ENCODE peak calls at places on chromosome 4, in seven cellular contexts. U is SK-N-SH, F is HCT116, W is NT2/D1, K is GM12878, L is HepG2, B is K562. X is an unnamed sample.

GRCh38 chr4:93671093-93671492 is 157.5 kb upstream of the ATOH1 start:
- DNase-seq in U (no peak), F (no peak), W (no peak), K (no peak), L (no peak), B (no peak), X (no peak)

GRCh38 chr4:20592666-20593065 is 107.6 kb upstream of the PACRGL start:
- DNase-seq in U (no peak), F (no peak), W (no peak), K (no peak), L (no peak), B (no peak), X (no peak)

GRCh38 chr4:163922302-163922701 is 427.8 kb downstream of the TMA16 start:
- DNase-seq in U (no peak), F (no peak), W (no peak), K (no peak), L (no peak), B (no peak), X (no peak)

GRCh38 chr4:114383721-114384120 is 214.9 kb upstream of the UGT8 start:
- DNase-seq in U (no peak), F (peak), W (no peak), K (no peak), L (no peak), B (no peak), X (no peak)

GRCh38 chr4:123547167-123547817 is 150.7 kb downstream of the SPRY1 start:
- DNase-seq in U (no peak), F (no peak), W (no peak), K (no peak), L (no peak), B (peak), X (peak)

GRCh38 chr4:13580018-13580417 is 35.7 kb upstream of the NKX3-2 start:
- DNase-seq in U (no peak), F (no peak), W (no peak), K (no peak), L (no peak), B (no peak), X (no peak)

GRCh38 chr4:72568959-72569718 is at the start of gene ADAMTS3:
- DNase-seq in U (peak), F (no peak), W (peak), K (no peak), L (no peak), B (peak), X (peak)

GRCh38 chr4:185738038-185738552 is 73.9 kb downstream of the SORBS2 start:
- DNase-seq in U (no peak), F (no peak), W (no peak), K (no peak), L (no peak), B (no peak), X (no peak)

GRCh38 chr4:125983168-125983567 is 668.4 kb downstream of the FAT4 start:
- DNase-seq in U (no peak), F (no peak), W (no peak), K (no peak), L (no peak), B (no peak), X (no peak)

GRCh38 chr4:176964116-176964691 is 171.5 kb upstream of the VEGFC start:
- DNase-seq in U (no peak), F (peak), W (no peak), K (no peak), L (no peak), B (no peak), X (peak)

GRCh38 chr4:113049421-113050355 is at the start of gene ANK2:
- DNase-seq in U (peak), F (no peak), W (peak), K (no peak), L (no peak), B (no peak), X (peak)

GRCh38 chr4:99405433-99406115 is 29.6 kb downstream of the ADH7 start:
- DNase-seq in U (peak), F (peak), W (peak), K (peak), L (peak), B (peak), X (peak)

GRCh38 chr4:99403380-99404194 is 31.6 kb downstream of the ADH7 start:
- DNase-seq in U (no peak), F (no peak), W (no peak), K (peak), L (peak), B (no peak), X (no peak)

GRCh38 chr4:99400831-99401230 is 34.3 kb downstream of the ADH7 start:
- DNase-seq in U (no peak), F (no peak), W (no peak), K (no peak), L (no peak), B (no peak), X (no peak)

GRCh38 chr4:99404595-99405287 is 30.4 kb downstream of the ADH7 start:
- DNase-seq in U (no peak), F (peak), W (no peak), K (peak), L (no peak), B (no peak), X (no peak)

DNA sequence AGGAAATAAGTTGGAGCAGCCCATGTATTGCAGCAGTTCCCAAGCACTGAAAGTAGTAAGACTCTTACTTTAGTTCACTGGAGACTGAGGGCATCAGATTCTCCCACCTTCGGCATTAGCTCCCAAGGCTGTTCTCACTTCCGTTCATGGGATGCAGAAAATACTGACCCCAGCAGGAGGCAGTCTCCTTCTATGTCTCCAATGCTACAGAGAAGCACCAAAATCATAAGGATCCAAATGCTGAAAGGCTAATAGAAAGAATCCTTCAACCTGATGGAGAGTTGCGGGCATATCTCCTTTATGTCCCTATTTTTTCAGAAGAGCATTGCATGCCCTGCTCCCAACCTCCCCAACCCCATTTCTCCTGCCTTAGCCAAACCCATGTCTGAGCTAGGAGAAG is 32.4 kb downstream of the ADH7 start:
- DNase-seq in U (no peak), F (no peak), W (no peak), K (no peak), L (no peak), B (peak), X (no peak)
- TF ChIP-seq YY1 in U (no peak), F (no peak), W (no peak), K (no peak), L (no peak), B (no peak), X (no peak)

DNA sequence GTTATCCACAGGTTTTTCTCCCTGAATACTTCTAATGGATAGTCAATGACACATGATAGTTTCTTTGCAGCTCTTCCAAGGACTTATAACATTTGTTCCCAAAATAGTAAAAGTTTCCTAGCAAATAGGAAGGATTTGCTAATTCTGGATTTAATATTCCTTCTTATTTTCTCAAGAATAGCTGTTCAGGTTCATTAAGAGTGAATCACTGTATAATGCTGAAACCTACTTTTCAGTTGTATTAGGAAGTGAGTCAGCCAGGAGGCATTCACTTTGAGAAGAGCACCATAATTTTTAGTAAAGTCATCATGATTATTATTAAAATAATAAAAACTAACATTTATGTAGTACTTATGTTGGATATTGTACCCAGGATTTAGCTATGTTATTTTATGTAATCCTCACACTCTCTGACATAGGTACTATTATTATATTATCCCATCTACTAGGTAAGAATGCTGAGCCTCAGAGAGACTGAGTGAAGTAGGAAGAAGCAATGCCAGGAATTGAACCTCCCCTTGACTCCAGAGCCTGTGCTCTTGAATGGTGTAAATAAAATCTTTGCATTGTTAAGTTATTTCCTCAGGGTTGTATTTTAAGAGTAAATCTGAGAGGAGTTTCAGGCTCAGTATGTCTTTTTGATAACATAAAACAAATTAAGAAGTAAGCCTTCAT is 114.8 kb downstream of the REELD1 start:
- DNase-seq in U (no peak), F (no peak), W (no peak), K (no peak), L (no peak), B (no peak), X (no peak)
- TF ChIP-seq YY1 in U (no peak), F (no peak), W (no peak), K (no peak), L (no peak), B (no peak), X (no peak)

DNA sequence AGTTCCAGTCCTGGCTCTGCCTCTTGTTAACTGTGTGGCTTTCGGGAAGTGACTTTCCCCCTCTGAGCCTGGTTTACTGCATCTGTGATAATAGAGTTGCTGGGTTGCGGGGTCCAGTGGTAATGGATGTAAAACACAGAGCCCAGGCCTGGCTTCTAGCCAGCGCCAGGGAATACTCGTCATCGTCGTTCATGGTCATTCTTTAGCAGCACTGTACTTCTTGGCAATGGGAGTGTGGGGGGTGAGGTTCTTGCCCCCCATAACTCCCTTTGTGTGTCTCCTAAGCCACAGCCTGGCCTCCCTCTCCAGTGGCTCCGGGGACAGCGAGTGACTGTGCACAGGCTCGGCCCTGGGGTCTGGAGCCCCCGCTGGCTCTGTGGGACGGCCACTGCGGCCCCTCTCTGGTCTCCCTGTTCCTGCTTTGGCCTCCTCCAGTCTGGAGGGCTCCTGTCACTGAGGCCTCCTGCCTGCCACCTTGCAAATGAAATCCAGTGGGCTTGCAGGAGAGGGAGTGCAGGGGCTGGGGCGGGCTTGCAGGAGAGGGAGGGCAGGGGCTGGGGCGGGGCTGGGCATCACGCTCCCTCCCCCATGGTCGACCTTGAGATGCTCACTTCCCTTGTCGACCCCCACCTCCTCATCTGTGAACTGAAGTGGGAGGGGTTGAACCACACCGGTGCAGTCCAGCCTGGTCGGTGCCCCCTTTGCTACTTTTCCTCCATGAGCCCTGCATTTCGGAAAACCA is 13.2 kb downstream of the PSAPL1 start:
- DNase-seq in U (peak), F (no peak), W (no peak), K (no peak), L (no peak), B (no peak), X (peak)
- TF ChIP-seq YY1 in U (no peak), F (no peak), W (no peak), K (no peak), L (no peak), B (no peak), X (no peak)

GRCh38 chr4:47690611-47691010 is 147.3 kb downstream of the CORIN start:
- DNase-seq in U (no peak), F (no peak), W (no peak), K (peak), L (no peak), B (no peak), X (no peak)

GRCh38 chr4:47696823-47697222 is 141.0 kb downstream of the CORIN start:
- DNase-seq in U (no peak), F (no peak), W (no peak), K (no peak), L (no peak), B (no peak), X (no peak)

GRCh38 chr4:47694322-47694721 is 143.5 kb downstream of the CORIN start:
- DNase-seq in U (no peak), F (no peak), W (no peak), K (no peak), L (no peak), B (no peak), X (no peak)

DNA sequence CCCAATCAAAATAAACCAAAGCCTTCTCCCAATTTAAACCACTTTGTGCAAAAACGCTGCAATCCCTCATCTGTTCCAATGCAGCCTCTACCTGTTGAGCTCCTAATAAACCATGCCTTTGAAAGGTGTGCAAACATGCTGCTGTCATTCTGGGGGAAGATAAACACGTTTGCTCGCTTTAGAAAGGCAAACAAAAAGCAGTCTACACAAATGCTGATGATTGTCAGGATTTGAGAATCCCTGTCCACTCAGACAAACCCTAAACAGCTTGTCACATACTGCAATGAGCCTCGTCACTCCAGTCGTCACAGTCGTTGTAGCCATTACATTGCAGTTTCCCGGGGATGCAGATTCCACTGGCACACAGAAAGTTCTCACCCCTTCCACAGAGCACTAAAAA is 145.2 kb downstream of the CORIN start:
- DNase-seq in U (no peak), F (no peak), W (no peak), K (no peak), L (no peak), B (no peak), X (no peak)
- TF ChIP-seq YY1 in U (no peak), F (no peak), W (no peak), K (no peak), L (no peak), B (no peak), X (no peak)

GRCh38 chr4:80390178-80390577 is 54.6 kb downstream of the CFAP299 start:
- DNase-seq in U (no peak), F (no peak), W (no peak), K (no peak), L (no peak), B (no peak), X (no peak)
- TF ChIP-seq YY1 in U (no peak), F (no peak), W (no peak), K (no peak), L (no peak), B (no peak), X (no peak)

GRCh38 chr4:153022233-153022632 is 86.1 kb downstream of the FHDC1 start:
- DNase-seq in U (no peak), F (no peak), W (no peak), K (no peak), L (no peak), B (no peak), X (no peak)
- TF ChIP-seq YY1 in U (no peak), F (no peak), W (no peak), K (no peak), L (no peak), B (no peak), X (no peak)

GRCh38 chr4:3223986-3224748 is 24.8 kb upstream of the MSANTD1 start:
- DNase-seq in U (no peak), F (no peak), W (no peak), K (no peak), L (no peak), B (no peak), X (no peak)

GRCh38 chr4:3225946-3226345 is 23.0 kb upstream of the MSANTD1 start:
- DNase-seq in U (no peak), F (no peak), W (no peak), K (no peak), L (no peak), B (no peak), X (no peak)

GRCh38 chr4:3226944-3227343 is 22.0 kb upstream of the MSANTD1 start:
- DNase-seq in U (no peak), F (no peak), W (no peak), K (no peak), L (no peak), B (no peak), X (no peak)

GRCh38 chr4:3226467-3226866 is 22.5 kb upstream of the MSANTD1 start:
- DNase-seq in U (no peak), F (no peak), W (no peak), K (no peak), L (no peak), B (no peak), X (no peak)

DNA sequence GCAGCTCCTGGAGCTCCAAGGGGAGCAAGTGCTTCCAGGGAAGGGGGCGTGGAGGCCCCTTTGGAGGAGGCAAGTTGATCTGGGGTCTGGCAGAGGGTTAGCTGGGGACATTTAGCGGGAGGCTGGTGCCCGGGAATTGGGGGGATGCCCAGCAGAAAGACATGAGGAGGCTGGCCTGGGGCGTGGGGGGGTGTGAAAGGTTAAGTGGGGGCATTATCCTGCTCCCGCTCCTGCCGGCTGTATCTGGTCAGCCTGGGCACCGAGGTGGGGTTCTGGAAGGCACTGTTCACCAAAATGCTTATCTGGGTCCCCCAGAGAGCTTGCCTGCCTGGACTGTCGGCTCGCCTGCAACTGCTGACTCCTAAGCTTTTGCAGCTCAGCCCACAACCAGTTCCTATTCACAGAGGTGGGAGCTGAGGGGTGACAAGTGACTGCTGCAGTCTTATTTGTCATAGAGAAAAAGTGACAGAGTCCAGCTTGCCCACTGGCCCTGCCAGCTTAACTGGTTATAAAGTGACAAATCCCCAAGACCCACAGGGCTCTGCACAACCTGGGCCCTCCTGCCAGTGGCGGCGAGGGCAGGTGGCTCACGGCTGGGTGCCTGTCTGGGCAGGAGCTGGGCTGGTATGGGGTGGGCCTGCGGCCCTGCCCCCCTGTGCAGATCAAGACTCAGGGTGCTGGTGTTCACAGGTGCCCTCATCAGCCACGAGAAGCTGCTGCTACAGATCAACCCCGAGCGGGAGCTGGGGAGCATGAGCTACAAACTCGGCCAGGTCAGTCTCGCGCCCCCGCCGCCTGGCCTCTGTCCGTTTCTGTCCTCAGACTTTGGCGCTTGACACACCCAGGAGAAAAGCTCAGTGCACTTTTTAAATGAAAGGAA is 23.7 kb upstream of the MSANTD1 start:
- DNase-seq in U (peak), F (no peak), W (no peak), K (no peak), L (no peak), B (no peak), X (no peak)
- TF ChIP-seq YY1 in U (no peak), F (no peak), W (no peak), K (no peak), L (no peak), B (no peak), X (no peak)